ENCODE peak calls at places on chromosomes 13 and 19, in six cellular contexts. E, U, G, C, N and S are unnamed samples. For H3K4me1, the result is how much of the 10 kb centered on the place peaks cover.

GRCh38 chr19:4130635-4131438 is 6.9 kb upstream of the MAP2K2 start:
- DNase-seq in E (no peak), U (no peak), G (peak), C (no peak), N (no peak), S (no peak)

GRCh38 chr13:25281193-25281936 is 5.9 kb downstream of the MTMR6 start:
- DNase-seq in E (no peak), U (no peak), G (no peak), C (no peak), N (no peak), S (no peak)

GRCh38 chr13:20943519-20944012 is 41.0 kb upstream of the XPO4 start:
- DNase-seq in E (peak), U (peak), G (peak), C (peak), N (peak), S (peak)

GRCh38 chr13:27971236-27971645 is 2.1 kb upstream of the CDX2 start:
- DNase-seq in E (no peak), U (no peak), G (no peak), C (no peak), N (no peak), S (no peak)

GRCh38 chr19:3515891-3516422 is 9.8 kb downstream of the FZR1 start:
- DNase-seq in E (no peak), U (no peak), G (no peak), C (no peak), N (no peak), S (no peak)

GRCh38 chr13:113835461-113836274 is 28.2 kb downstream of the GAS6 start:
- DNase-seq in E (no peak), U (no peak), G (no peak), C (peak), N (peak), S (peak)

GRCh38 chr13:112719556-112719955 is 29.7 kb downstream of the ATP11A start:
- DNase-seq in E (no peak), U (no peak), G (peak), C (no peak), N (no peak), S (no peak)

GRCh38 chr19:19171821-19172532 is 1.9 kb upstream of the MEF2B start:
- DNase-seq in E (no peak), U (no peak), G (peak), C (no peak), N (peak), S (no peak)

GRCh38 chr19:30150626-30151025 is 208.6 kb downstream of the URI1 start:
- DNase-seq in E (no peak), U (no peak), G (no peak), C (no peak), N (no peak), S (no peak)

GRCh38 chr13:28585557-28585956 is 73.4 kb upstream of the POMP start:
- DNase-seq in E (no peak), U (no peak), G (no peak), C (no peak), N (no peak), S (no peak)

GRCh38 chr19:17817668-17818363 is 3.5 kb downstream of the INSL3 start:
- DNase-seq in E (no peak), U (no peak), G (no peak), C (no peak), N (no peak), S (no peak)

GRCh38 chr13:19161308-19161707 is 20.3 kb downstream of the TUBA3C start:
- DNase-seq in E (no peak), U (no peak), G (no peak), C (no peak), N (no peak), S (no peak)

GRCh38 chr19:45769821-45770191 is 754 bp upstream of the SIX5 start:
- DNase-seq in E (no peak), U (no peak), G (no peak), C (peak), N (no peak), S (peak)

GRCh38 chr19:18304496-18305312 is 18.2 kb downstream of the LSM4 start:
- DNase-seq in E (peak), U (peak), G (peak), C (peak), N (peak), S (peak)

GRCh38 chr13:30895773-30896172 is 10.3 kb upstream of the MEDAG start:
- DNase-seq in E (peak), U (no peak), G (peak), C (peak), N (peak), S (peak)

GRCh38 chr13:109790951-109791605 is 4.7 kb upstream of the IRS2 start:
- DNase-seq in E (peak), U (no peak), G (peak), C (no peak), N (no peak), S (peak)

GRCh38 chr13:21957833-21958232 is 287.0 kb downstream of the FGF9 start:
- DNase-seq in E (no peak), U (no peak), G (no peak), C (no peak), N (no peak), S (no peak)

GRCh38 chr13:78660130-78660857 is 1.3 kb upstream of the OBI1 start:
- DNase-seq in E (no peak), U (no peak), G (no peak), C (peak), N (no peak), S (peak)

GRCh38 chr13:99327761-99328160 is 20.6 kb upstream of the GPR183 start:
- DNase-seq in E (no peak), U (no peak), G (no peak), C (no peak), N (no peak), S (no peak)

GRCh38 chr19:49502866-49503581 is 6.8 kb downstream of the RPS11 start:
- DNase-seq in E (peak), U (no peak), G (peak), C (no peak), N (peak), S (no peak)

GRCh38 chr19:51387924-51388389 is at the start of gene LIM2:
- DNase-seq in E (no peak), U (no peak), G (no peak), C (no peak), N (no peak), S (no peak)

GRCh38 chr13:19960673-19961015 is 2.1 kb downstream of the ZMYM2 start:
- DNase-seq in E (no peak), U (no peak), G (no peak), C (no peak), N (no peak), S (no peak)

GRCh38 chr13:50285283-50285682 is 270.0 kb downstream of the KCNRG start:
- DNase-seq in E (no peak), U (no peak), G (no peak), C (no peak), N (no peak), S (no peak)

GRCh38 chr19:13366529-13367143 is 139.6 kb downstream of the CACNA1A start:
- DNase-seq in E (peak), U (no peak), G (peak), C (no peak), N (no peak), S (no peak)

GRCh38 chr13:25761041-25761440 is 290.8 kb downstream of the SHISA2 start:
- DNase-seq in E (no peak), U (no peak), G (no peak), C (no peak), N (no peak), S (no peak)

GRCh38 chr19:23978068-23978467 is 63.4 kb downstream of the ZNF726 start:
- DNase-seq in E (no peak), U (no peak), G (no peak), C (no peak), N (no peak), S (no peak)

GRCh38 chr19:51271015-51271600 is 20.2 kb downstream of the SIGLECL1 start:
- DNase-seq in E (no peak), U (no peak), G (no peak), C (peak), N (no peak), S (no peak)

GRCh38 chr19:8488351-8488750 is 14.1 kb downstream of the PRAM1 start:
- DNase-seq in E (no peak), U (no peak), G (no peak), C (no peak), N (no peak), S (no peak)

GRCh38 chr13:98798849-98799645 is 46.6 kb upstream of the SLC15A1 start:
- DNase-seq in E (no peak), U (no peak), G (no peak), C (no peak), N (no peak), S (no peak)

GRCh38 chr19:55419089-55419488 is 11.5 kb upstream of the UBE2S start:
- DNase-seq in E (no peak), U (no peak), G (no peak), C (no peak), N (no peak), S (no peak)

GRCh38 chr13:46296465-46296822 is 84.7 kb downstream of the LRRC63 start:
- DNase-seq in E (no peak), U (no peak), G (no peak), C (no peak), N (no peak), S (no peak)

GRCh38 chr13:111536239-111536638 is 215.8 kb downstream of the TEX29 start:
- DNase-seq in E (no peak), U (no peak), G (no peak), C (no peak), N (no peak), S (no peak)
- H3K4me1 ChIP-seq in E (under half), U (under half), G (under half), C (under half), N (under half), S (under half)

GRCh38 chr13:60268203-60268555 is 104.5 kb upstream of the DIAPH3 start:
- DNase-seq in E (peak), U (no peak), G (peak), C (no peak), N (no peak), S (no peak)

GRCh38 chr13:60275208-60275607 is 111.5 kb upstream of the DIAPH3 start:
- DNase-seq in E (no peak), U (no peak), G (no peak), C (no peak), N (no peak), S (no peak)

GRCh38 chr13:60274664-60275063 is 110.9 kb upstream of the DIAPH3 start:
- DNase-seq in E (no peak), U (no peak), G (no peak), C (no peak), N (no peak), S (no peak)

DNA sequence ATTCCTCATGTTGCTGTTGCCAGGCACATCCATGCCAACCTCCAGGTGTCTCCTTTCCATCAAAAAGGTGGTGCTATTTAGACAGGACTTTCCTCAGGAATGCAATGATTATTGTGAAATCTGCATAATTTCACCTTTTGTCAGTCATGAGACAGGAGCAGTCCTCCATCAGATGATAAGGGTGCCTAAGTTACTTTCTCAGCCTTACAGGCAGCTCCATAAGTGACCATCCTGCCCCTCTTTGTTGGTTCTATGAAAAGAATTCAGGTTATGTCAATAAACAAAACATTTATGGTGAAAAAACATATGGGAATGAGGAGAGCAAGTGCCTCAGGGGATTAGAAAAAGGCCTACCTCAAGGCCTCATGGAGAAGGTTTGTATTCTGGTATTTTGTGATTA is 110.2 kb upstream of the DIAPH3 start:
- DNase-seq in E (no peak), U (no peak), G (peak), C (no peak), N (no peak), S (no peak)
- H3K4me1 ChIP-seq in E (under half), U (under half), G (half or more), C (under half), N (under half), S (under half)

GRCh38 chr19:47097396-47098217 is 16.0 kb downstream of the ZC3H4 start:
- DNase-seq in E (no peak), U (peak), G (no peak), C (peak), N (peak), S (peak)
- H3K4me1 ChIP-seq in E (under half), U (under half), G (half or more), C (under half), N (half or more), S (under half)

GRCh38 chr19:37926255-37926654 is 19.2 kb downstream of the SIPA1L3 start:
- DNase-seq in E (no peak), U (no peak), G (no peak), C (no peak), N (no peak), S (no peak)

GRCh38 chr19:37930416-37930815 is 23.4 kb downstream of the SIPA1L3 start:
- DNase-seq in E (no peak), U (peak), G (no peak), C (no peak), N (no peak), S (no peak)

GRCh38 chr19:37929512-37929911 is 22.5 kb downstream of the SIPA1L3 start:
- DNase-seq in E (no peak), U (no peak), G (no peak), C (no peak), N (no peak), S (no peak)

GRCh38 chr19:37926711-37927110 is 19.7 kb downstream of the SIPA1L3 start:
- DNase-seq in E (no peak), U (no peak), G (no peak), C (no peak), N (no peak), S (no peak)

DNA sequence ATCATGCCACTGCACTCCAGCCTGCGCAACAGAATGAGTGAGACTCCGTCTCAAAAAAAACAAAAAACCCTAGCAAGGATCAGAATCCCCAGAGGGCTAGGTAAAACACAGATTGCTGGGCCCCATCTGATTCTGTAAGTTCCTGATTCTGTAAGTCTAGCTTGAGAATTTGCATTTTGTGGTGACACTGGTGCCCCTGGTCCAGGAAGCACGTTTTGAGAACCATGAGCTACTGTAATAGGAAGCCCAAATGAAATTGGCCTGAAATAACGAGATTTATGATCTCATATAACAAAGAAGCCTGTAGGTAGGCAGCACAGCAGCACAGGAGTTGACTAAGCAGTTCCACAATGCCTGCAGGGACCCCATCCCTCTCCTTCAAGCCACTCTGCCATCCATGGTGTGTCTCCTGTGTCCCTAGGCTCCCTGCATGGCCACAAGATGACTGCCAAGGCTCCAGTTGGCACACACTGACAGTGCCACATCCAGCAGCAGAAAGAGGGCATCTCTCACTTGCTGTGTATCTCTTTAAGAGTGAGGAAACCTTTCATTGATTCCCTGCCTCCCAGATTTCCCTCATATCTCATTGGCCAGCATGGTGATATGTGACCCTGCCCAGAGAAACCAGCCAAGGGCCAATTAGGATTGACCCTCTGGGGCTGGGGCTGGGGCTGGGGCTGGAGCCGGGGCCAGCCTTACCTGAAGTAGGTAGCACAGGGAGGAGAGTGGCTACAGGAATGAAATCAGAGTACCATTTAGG is 21.7 kb downstream of the SIPA1L3 start:
- DNase-seq in E (no peak), U (no peak), G (peak), C (no peak), N (no peak), S (no peak)
- H3K4me1 ChIP-seq in E (under half), U (under half), G (under half), C (under half), N (under half), S (under half)

DNA sequence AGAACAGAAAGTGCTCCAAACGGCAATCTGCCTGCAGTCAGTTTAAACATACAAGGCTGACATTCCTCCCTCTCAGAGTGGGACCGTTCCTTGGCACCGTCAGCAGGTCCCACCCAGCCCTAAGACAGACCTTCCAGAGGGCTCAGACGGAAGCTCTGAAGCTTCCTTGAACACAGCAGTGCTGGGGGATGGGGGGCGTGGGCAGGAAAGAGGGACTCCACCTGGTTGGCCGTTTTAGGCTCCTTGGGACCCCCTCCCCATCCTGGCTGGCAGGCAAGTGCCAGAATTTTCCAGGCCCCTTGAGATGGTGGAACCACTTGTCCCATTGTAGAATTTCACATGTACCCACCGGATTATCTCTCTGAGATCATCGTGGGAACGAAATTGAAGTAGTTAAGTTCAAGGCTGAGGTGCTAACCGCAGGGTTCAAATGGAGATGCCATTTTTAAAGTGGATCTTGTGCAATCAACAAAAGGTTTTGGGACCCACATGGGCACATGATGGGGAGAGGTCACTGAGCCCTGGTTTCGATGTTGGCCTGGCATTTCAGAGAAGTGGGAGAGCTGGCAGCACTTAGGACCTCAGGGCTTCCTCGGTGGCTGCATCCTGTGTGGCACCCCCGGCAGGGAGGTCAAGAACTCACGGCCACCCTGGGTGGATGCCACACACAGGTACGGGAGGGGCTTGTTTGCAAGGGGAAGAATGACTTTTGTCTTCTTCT is 46.2 kb downstream of the KLF2 start:
- DNase-seq in E (no peak), U (no peak), G (no peak), C (peak), N (no peak), S (no peak)
- H3K4me1 ChIP-seq in E (under half), U (under half), G (under half), C (under half), N (under half), S (under half)

GRCh38 chr19:47227347-47228167 is 3.4 kb downstream of the BBC3 start:
- DNase-seq in E (peak), U (peak), G (peak), C (peak), N (peak), S (peak)
- H3K4me1 ChIP-seq in E (under half), U (under half), G (under half), C (under half), N (under half), S (under half)

DNA sequence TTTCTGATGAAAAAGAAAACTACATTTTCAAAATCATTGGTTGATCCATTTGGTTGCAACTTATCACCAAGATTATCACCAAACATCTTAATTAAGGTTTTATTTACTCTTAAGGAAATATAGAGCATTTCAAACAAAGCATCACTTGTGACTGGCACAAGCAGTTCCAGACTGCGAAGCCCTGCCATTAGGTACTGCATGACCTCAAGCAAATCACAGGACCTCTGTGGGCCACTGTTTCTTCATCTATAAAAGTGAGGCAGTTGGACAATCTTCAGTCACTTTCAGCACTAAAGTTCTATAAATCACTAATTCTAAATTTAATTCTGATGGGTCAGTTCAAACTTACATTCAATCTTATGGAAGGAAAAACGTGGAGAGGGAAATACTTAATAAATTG is 2.0 kb downstream of the ELF1 start:
- DNase-seq in E (no peak), U (no peak), G (no peak), C (no peak), N (no peak), S (no peak)
- H3K4me1 ChIP-seq in E (under half), U (under half), G (half or more), C (under half), N (under half), S (under half)

GRCh38 chr13:47798906-47799305 is 202.2 kb downstream of the SUCLA2 start:
- DNase-seq in E (peak), U (no peak), G (peak), C (no peak), N (no peak), S (no peak)

GRCh38 chr13:47801555-47801954 is 199.5 kb downstream of the SUCLA2 start:
- DNase-seq in E (no peak), U (no peak), G (no peak), C (no peak), N (no peak), S (no peak)

GRCh38 chr13:47798194-47798593 is 202.9 kb downstream of the SUCLA2 start:
- DNase-seq in E (no peak), U (no peak), G (no peak), C (no peak), N (no peak), S (no peak)

GRCh38 chr13:47803131-47803530 is 197.9 kb downstream of the SUCLA2 start:
- DNase-seq in E (no peak), U (no peak), G (no peak), C (no peak), N (no peak), S (no peak)

DNA sequence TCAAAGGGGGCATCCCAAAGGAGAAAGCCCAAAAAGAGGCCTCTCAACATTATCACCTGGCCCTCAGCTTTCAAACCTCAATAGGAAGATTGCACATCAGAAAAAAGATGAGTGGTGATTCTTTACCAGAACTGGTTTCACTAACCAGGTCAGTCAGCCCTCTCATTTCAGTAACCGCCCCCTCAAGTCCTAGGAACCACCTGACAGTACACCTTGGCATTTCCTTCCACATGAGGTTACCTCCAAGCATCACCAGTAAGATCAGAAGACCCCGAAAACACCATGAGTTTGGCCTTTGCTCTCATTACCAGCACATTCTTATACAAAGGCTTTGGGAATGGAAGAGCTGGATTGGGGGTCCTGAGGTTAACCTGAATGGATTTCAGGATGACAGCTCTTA is 200.5 kb downstream of the SUCLA2 start:
- DNase-seq in E (no peak), U (no peak), G (no peak), C (no peak), N (no peak), S (no peak)
- H3K4me1 ChIP-seq in E (under half), U (under half), G (under half), C (under half), N (under half), S (under half)